ENCODE peak calls at places on chromosomes 1 and 21, in four cellular contexts. X is thoracic aorta, K is hepatocyte, L is breast epithelium. V is an unnamed sample.

GRCh38 chr1:147389532-147390184 is 147.2 kb downstream of the CHD1L start:
- DNase-seq in K (peak; percentile 57), X (no peak), L (no peak), V (peak; percentile 16)

GRCh38 chr1:3053986-3054385 is 15.0 kb upstream of the PRDM16 start:
- DNase-seq in L (no peak), X (no peak), K (no peak), V (no peak)

GRCh38 chr1:10701145-10701544 is 95.3 kb downstream of the CASZ1 start:
- DNase-seq in L (no peak), K (no peak), X (no peak), V (no peak)

GRCh38 chr1:79469121-79469520 is 462.6 kb upstream of the ADGRL4 start:
- DNase-seq in L (no peak), X (no peak), K (no peak), V (no peak)

GRCh38 chr1:109933856-109934711 is 23.4 kb downstream of the CSF1 start:
- DNase-seq in K (peak; percentile 52), X (no peak), L (no peak), V (peak; percentile 37)

GRCh38 chr1:24190970-24191570 is 4.0 kb upstream of the IFNLR1 start:
- DNase-seq in X (no peak), L (no peak), K (no peak), V (no peak)

GRCh38 chr1:41503507-41504125 is 19.1 kb upstream of the EDN2 start:
- DNase-seq in K (no peak), X (no peak), L (no peak), V (no peak)

GRCh38 chr1:155139895-155140629 is at the start of gene DPM3:
- DNase-seq in X (peak; percentile 82), L (peak; percentile 81), K (peak; percentile 90), V (peak; percentile 95)

GRCh38 chr1:198132060-198132781 is 24.6 kb upstream of the NEK7 start:
- DNase-seq in X (no peak), K (no peak), L (no peak), V (no peak)

GRCh38 chr21:42238185-42238934 is 19.4 kb downstream of the ABCG1 start:
- DNase-seq in L (no peak), X (no peak), K (no peak), V (no peak)

GRCh38 chr1:75791022-75791421 is 5.0 kb downstream of the RABGGTB start:
- DNase-seq in L (no peak), X (no peak), K (no peak), V (no peak)

GRCh38 chr21:30146558-30147282 is 19.9 kb downstream of the CLDN17 start:
- DNase-seq in L (peak; percentile 80), K (no peak), X (no peak), V (no peak)

GRCh38 chr1:31249854-31250253 is 10.2 kb upstream of the NKAIN1 start:
- DNase-seq in L (no peak), K (no peak), X (no peak), V (no peak)
- H3K4me3 ChIP-seq in L (no peak overlapping the region), K (no peak overlapping the region), X (no peak overlapping the region), V (no peak overlapping the region)

GRCh38 chr1:92478393-92478792 is 8.3 kb downstream of the GFI1 start:
- DNase-seq in L (no peak), K (no peak), X (no peak), V (no peak)
- H3K4me1 ChIP-seq in L (peaks cover 7% of the 10 kb centered on the region), K (peaks cover 22% of the 10 kb centered on the region), X (peaks cover 31% of the 10 kb centered on the region), V (peaks cover 31% of the 10 kb centered on the region)

GRCh38 chr21:18899261-18899660 is 495.7 kb upstream of the TMPRSS15 start:
- DNase-seq in K (no peak), X (no peak), L (no peak), V (no peak)
- H3K9me3 ChIP-seq in K (no peaks in the 10 kb centered on the region), X (no peaks in the 10 kb centered on the region), L (no peaks in the 10 kb centered on the region), V (no peaks in the 10 kb centered on the region)

GRCh38 chr1:90104941-90105593 is 110.2 kb downstream of the ZNF326 start:
- DNase-seq in L (no peak), K (no peak), X (no peak), V (no peak)
- H3K4me3 ChIP-seq in L (no peak overlapping the region), K (no peak overlapping the region), X (no peak overlapping the region), V (no peak overlapping the region)